ENCODE peak calls at places on chromosome 10, in nine cellular contexts. Y, W, H, I, D, A, C, L and M are unnamed samples.

GRCh38 chr10:60147025-60147424 is 240.7 kb upstream of the CCDC6 start:
- DNase-seq in Y (no peak), W (no peak), H (no peak), I (no peak), D (no peak), A (no peak), C (no peak), L (no peak), M (no peak)

GRCh38 chr10:130160775-130161174 is 24.6 kb downstream of the GLRX3 start:
- DNase-seq in Y (no peak), W (no peak), H (no peak), I (no peak), D (no peak), A (no peak), C (no peak), L (no peak), M (no peak)

GRCh38 chr10:116271593-116272496 is 1.2 kb downstream of the GFRA1 start:
- DNase-seq in Y (no peak), W (no peak), H (no peak), I (no peak), D (no peak), A (peak; percentile 37), C (no peak), L (no peak), M (no peak)

GRCh38 chr10:58023341-58024073 is 244.2 kb downstream of the IPMK start:
- DNase-seq in Y (peak; percentile 96), W (no peak), H (peak; percentile 71), I (no peak), D (no peak), A (no peak), C (peak; percentile 21), L (no peak), M (peak; percentile 23)

GRCh38 chr10:77120697-77121096 is 516.9 kb downstream of the KCNMA1 start:
- DNase-seq in Y (no peak), W (no peak), H (no peak), I (no peak), D (no peak), A (no peak), C (no peak), L (no peak), M (no peak)

GRCh38 chr10:58044072-58044471 is 223.6 kb downstream of the IPMK start:
- DNase-seq in Y (peak; percentile 91), W (no peak), H (no peak), I (no peak), D (no peak), A (no peak), C (no peak), L (no peak), M (no peak)

GRCh38 chr10:22805304-22805703 is 90.9 kb upstream of the PIP4K2A start:
- DNase-seq in Y (peak; percentile 44), W (peak; percentile 76), H (no peak), I (no peak), D (no peak), A (no peak), C (peak; percentile 78), L (no peak), M (no peak)

GRCh38 chr10:74058658-74059057 is 60.7 kb downstream of the VCL start:
- DNase-seq in Y (no peak), W (peak; percentile 37), H (no peak), I (no peak), D (no peak), A (no peak), C (no peak), L (no peak), M (no peak)

GRCh38 chr10:97888641-97889262 is 39.1 kb downstream of the GOLGA7B start:
- DNase-seq in Y (peak; percentile 15), W (no peak), H (peak; percentile 79), I (no peak), D (no peak), A (no peak), C (peak; percentile 68), L (peak; percentile 82), M (peak; percentile 18)